ENCODE peak calls at places on chromosomes 11 and 22, in six cellular contexts. One of them, this sample, is unnamed.

GRCh38 chr22:47444746-47445065 is 682.3 kb downstream of the TBC1D22A start:
- DNase-seq in GM12878: no peak
- DNase-seq in GM12892: no peak
- DNase-seq in H1: no peak
- DNase-seq in GM12891: no peak
- DNase-seq in SK-N-SH: no peak
- DNase-seq in this sample: no peak

GRCh38 chr11:67027483-67027930 is 4.6 kb downstream of the SYT12 start:
- DNase-seq in GM12878: no peak
- DNase-seq in GM12892: no peak
- DNase-seq in H1: no peak
- DNase-seq in GM12891: no peak
- DNase-seq in SK-N-SH: no peak
- DNase-seq in this sample: no peak

GRCh38 chr22:44312766-44313165 is at the start of gene SHISAL1:
- DNase-seq in GM12878: no peak
- DNase-seq in GM12892: no peak
- DNase-seq in H1: no peak
- DNase-seq in GM12891: no peak
- DNase-seq in SK-N-SH: no peak
- DNase-seq in this sample: no peak

GRCh38 chr22:44839721-44840120 is 87.3 kb downstream of the ARHGAP8 start:
- DNase-seq in GM12878: no peak
- DNase-seq in GM12892: no peak
- DNase-seq in H1: no peak
- DNase-seq in GM12891: no peak
- DNase-seq in SK-N-SH: peak
- DNase-seq in this sample: no peak

GRCh38 chr11:44556735-44557409 is 8.6 kb upstream of the CD82 start:
- DNase-seq in GM12878: peak
- DNase-seq in GM12892: no peak
- DNase-seq in H1: peak
- DNase-seq in GM12891: no peak
- DNase-seq in SK-N-SH: no peak
- DNase-seq in this sample: peak

GRCh38 chr11:76843916-76844315 is 16.8 kb upstream of the ACER3 start:
- DNase-seq in GM12878: no peak
- DNase-seq in GM12892: no peak
- DNase-seq in H1: no peak
- DNase-seq in GM12891: no peak
- DNase-seq in SK-N-SH: no peak
- DNase-seq in this sample: peak

GRCh38 chr22:50280022-50280707 is 10.0 kb upstream of the MAPK11 start:
- DNase-seq in GM12878: no peak
- DNase-seq in GM12892: no peak
- DNase-seq in H1: no peak
- DNase-seq in GM12891: no peak
- DNase-seq in SK-N-SH: no peak
- DNase-seq in this sample: no peak

GRCh38 chr22:40204331-40205116 is 26.8 kb downstream of the TNRC6B start:
- DNase-seq in GM12878: no peak
- DNase-seq in GM12892: no peak
- DNase-seq in H1: no peak
- DNase-seq in GM12891: no peak
- DNase-seq in SK-N-SH: peak
- DNase-seq in this sample: no peak

GRCh38 chr11:83982825-83983224 is 696.7 kb upstream of the CCDC90B start:
- DNase-seq in GM12878: no peak
- DNase-seq in GM12892: no peak
- DNase-seq in H1: no peak
- DNase-seq in GM12891: no peak
- DNase-seq in SK-N-SH: no peak
- DNase-seq in this sample: no peak

GRCh38 chr11:96127596-96127959 is 203.7 kb upstream of the MTMR2 start:
- DNase-seq in GM12878: no peak
- DNase-seq in GM12892: no peak
- DNase-seq in H1: no peak
- DNase-seq in GM12891: no peak
- DNase-seq in SK-N-SH: no peak
- DNase-seq in this sample: no peak

GRCh38 chr11:96130061-96130460 is 206.2 kb upstream of the MTMR2 start:
- DNase-seq in GM12878: no peak
- DNase-seq in GM12892: no peak
- DNase-seq in H1: no peak
- DNase-seq in GM12891: no peak
- DNase-seq in SK-N-SH: no peak
- DNase-seq in this sample: no peak

GRCh38 chr11:96124155-96124554 is 200.2 kb upstream of the MTMR2 start:
- DNase-seq in GM12878: no peak
- DNase-seq in GM12892: no peak
- DNase-seq in H1: no peak
- DNase-seq in GM12891: no peak
- DNase-seq in SK-N-SH: no peak
- DNase-seq in this sample: no peak

GRCh38 chr11:96125400-96125799 is 201.5 kb upstream of the MTMR2 start:
- DNase-seq in GM12878: no peak
- DNase-seq in GM12892: no peak
- DNase-seq in H1: no peak
- DNase-seq in GM12891: no peak
- DNase-seq in SK-N-SH: no peak
- DNase-seq in this sample: no peak

GRCh38 chr11:96126917-96127595 is 203.1 kb upstream of the MTMR2 start:
- DNase-seq in GM12878: no peak
- DNase-seq in GM12892: no peak
- DNase-seq in H1: no peak
- DNase-seq in GM12891: no peak
- DNase-seq in SK-N-SH: no peak
- DNase-seq in this sample: no peak
- TF ChIP-seq TAF1 in GM12878: no peak
- TF ChIP-seq TAF1 in GM12892: no peak
- TF ChIP-seq TAF1 in H1: no peak
- TF ChIP-seq TAF1 in GM12891: no peak
- TF ChIP-seq TAF1 in SK-N-SH: no peak
- TF ChIP-seq TAF1 in this sample: no peak

DNA sequence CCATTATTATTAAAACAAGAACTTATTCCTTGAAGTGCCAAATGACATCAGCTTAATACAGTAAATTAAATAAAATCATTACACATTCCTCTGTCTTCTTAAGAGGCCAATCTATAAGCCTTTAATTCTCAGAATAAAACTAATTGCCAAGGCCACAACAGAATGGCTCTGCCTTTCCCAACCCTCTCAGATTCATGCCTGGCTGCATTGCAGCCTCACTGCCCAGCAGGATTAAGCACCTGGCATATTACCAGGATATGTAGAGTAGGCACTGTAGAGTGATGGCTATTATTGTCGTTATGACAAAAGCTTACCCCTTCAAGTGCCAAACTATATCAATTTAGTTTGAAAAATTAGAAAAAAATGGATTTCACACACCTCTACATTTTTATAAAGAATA is 9.4 kb upstream of the CALCA start:
- DNase-seq in GM12878: no peak
- DNase-seq in GM12892: no peak
- DNase-seq in H1: no peak
- DNase-seq in GM12891: no peak
- DNase-seq in SK-N-SH: no peak
- DNase-seq in this sample: no peak
- TF ChIP-seq TAF1 in GM12878: no peak
- TF ChIP-seq TAF1 in GM12892: no peak
- TF ChIP-seq TAF1 in H1: no peak
- TF ChIP-seq TAF1 in GM12891: no peak
- TF ChIP-seq TAF1 in SK-N-SH: no peak
- TF ChIP-seq TAF1 in this sample: no peak

GRCh38 chr11:46383404-46383758 is 1.9 kb downstream of the MDK start:
- DNase-seq in GM12878: no peak
- DNase-seq in GM12892: no peak
- DNase-seq in H1: no peak
- DNase-seq in GM12891: no peak
- DNase-seq in SK-N-SH: no peak
- DNase-seq in this sample: no peak
- TF ChIP-seq TAF1 in GM12878: no peak
- TF ChIP-seq TAF1 in GM12892: no peak
- TF ChIP-seq TAF1 in H1: no peak
- TF ChIP-seq TAF1 in GM12891: no peak
- TF ChIP-seq TAF1 in SK-N-SH: no peak
- TF ChIP-seq TAF1 in this sample: no peak

GRCh38 chr11:64297722-64298358 is 2.3 kb upstream of the CATSPERZ start:
- DNase-seq in GM12878: no peak
- DNase-seq in GM12892: no peak
- DNase-seq in H1: peak
- DNase-seq in GM12891: no peak
- DNase-seq in SK-N-SH: no peak
- DNase-seq in this sample: no peak
- TF ChIP-seq TAF1 in GM12878: no peak
- TF ChIP-seq TAF1 in GM12892: no peak
- TF ChIP-seq TAF1 in H1: no peak
- TF ChIP-seq TAF1 in GM12891: no peak
- TF ChIP-seq TAF1 in SK-N-SH: no peak
- TF ChIP-seq TAF1 in this sample: no peak

DNA sequence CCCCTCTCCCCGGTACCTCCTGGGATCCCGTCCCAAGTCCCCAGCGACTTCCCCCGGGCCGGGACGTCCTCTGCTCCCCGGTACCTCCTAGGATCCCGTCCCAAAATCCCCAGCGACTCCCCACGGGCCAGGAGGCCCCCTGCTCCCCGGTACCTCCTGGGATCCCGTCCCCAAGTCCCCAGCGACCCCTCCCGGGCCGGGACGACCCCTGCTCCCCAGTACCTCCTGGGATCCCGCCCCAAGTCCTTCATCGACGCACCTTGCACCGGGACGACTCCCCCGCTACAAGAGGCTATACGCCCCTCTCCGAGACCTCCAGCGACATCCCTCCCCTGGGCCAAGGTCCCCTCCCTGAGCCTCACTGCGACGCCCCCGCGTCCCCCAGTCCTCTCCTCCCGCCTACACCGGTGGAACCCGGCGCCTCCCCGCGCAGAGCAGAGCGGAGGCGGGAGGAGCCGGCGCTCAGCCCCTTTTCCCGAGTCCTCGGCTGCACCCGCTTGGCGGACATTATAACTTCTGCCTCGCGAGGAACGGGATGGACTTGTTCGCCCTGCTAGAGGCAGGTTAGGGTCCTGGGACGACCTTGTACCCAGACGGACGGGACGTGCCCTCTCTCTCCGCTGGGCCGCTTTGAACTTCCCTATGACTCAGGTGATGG is 912 bp downstream of the KREMEN1 start:
- DNase-seq in GM12878: no peak
- DNase-seq in GM12892: no peak
- DNase-seq in H1: peak
- DNase-seq in GM12891: no peak
- DNase-seq in SK-N-SH: no peak
- DNase-seq in this sample: no peak
- TF ChIP-seq TAF1 in GM12878: no peak
- TF ChIP-seq TAF1 in GM12892: no peak
- TF ChIP-seq TAF1 in H1: peak
- TF ChIP-seq TAF1 in GM12891: no peak
- TF ChIP-seq TAF1 in SK-N-SH: no peak
- TF ChIP-seq TAF1 in this sample: no peak

GRCh38 chr22:19679476-19680099 is 34.7 kb upstream of the SEPTIN5 start:
- DNase-seq in GM12878: no peak
- DNase-seq in GM12892: no peak
- DNase-seq in H1: peak
- DNase-seq in GM12891: no peak
- DNase-seq in SK-N-SH: peak
- DNase-seq in this sample: peak
- TF ChIP-seq TAF1 in GM12878: no peak
- TF ChIP-seq TAF1 in GM12892: no peak
- TF ChIP-seq TAF1 in H1: no peak
- TF ChIP-seq TAF1 in GM12891: no peak
- TF ChIP-seq TAF1 in SK-N-SH: no peak
- TF ChIP-seq TAF1 in this sample: no peak

DNA sequence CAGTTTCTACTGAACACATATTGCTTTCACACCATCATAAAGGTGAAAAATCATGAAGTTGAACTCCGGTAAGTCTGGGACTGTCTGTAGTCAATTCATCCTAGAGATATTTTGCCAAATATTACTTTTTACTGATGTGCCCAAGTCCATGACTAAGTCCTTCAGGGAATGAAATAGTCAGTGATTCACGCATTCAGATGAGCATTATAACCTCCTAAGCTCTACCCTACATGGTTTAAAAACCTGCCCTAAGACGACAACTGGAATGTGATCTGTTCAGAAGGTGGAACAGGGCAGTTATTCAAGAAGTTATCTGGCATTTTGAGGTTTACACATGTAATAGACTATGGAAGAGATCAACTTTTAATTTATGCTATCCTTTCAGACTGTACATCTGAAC is 125.6 kb downstream of the TRPC6 start:
- DNase-seq in GM12878: no peak
- DNase-seq in GM12892: no peak
- DNase-seq in H1: no peak
- DNase-seq in GM12891: no peak
- DNase-seq in SK-N-SH: no peak
- DNase-seq in this sample: no peak
- TF ChIP-seq TAF1 in GM12878: no peak
- TF ChIP-seq TAF1 in GM12892: no peak
- TF ChIP-seq TAF1 in H1: no peak
- TF ChIP-seq TAF1 in GM12891: no peak
- TF ChIP-seq TAF1 in SK-N-SH: no peak
- TF ChIP-seq TAF1 in this sample: no peak

DNA sequence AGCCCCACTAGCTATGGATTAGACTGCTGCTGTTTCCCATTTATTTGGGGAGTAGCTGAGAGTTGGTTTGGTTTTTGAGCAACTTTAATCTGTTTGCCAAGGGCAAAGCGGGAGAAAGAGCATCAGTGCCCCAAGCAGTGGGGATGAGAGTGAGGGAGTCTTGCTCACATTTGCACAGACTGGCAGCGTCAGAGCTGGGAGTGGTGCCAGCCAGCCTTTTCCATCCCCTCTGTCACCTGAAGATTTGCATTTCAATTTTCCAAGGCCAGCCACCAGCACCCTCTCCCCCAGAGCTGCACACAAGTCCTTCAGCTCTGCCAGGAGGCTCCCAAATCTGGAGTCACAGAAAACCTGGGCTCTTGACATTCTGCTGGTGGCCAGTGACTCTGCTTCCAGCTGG is 21.0 kb upstream of the UVRAG start:
- DNase-seq in GM12878: no peak
- DNase-seq in GM12892: no peak
- DNase-seq in H1: no peak
- DNase-seq in GM12891: no peak
- DNase-seq in SK-N-SH: no peak
- DNase-seq in this sample: no peak
- TF ChIP-seq TAF1 in GM12878: no peak
- TF ChIP-seq TAF1 in GM12892: no peak
- TF ChIP-seq TAF1 in H1: no peak
- TF ChIP-seq TAF1 in GM12891: no peak
- TF ChIP-seq TAF1 in SK-N-SH: no peak
- TF ChIP-seq TAF1 in this sample: no peak